ENCODE peak calls at places on chromosomes 11 and 22, in seven cellular contexts. One of them, this sample, is unnamed.

GRCh38 chr11:121376135-121376534 is 76.0 kb upstream of the SORL1 start:
- DNase-seq in H7: no peak
- DNase-seq in brain microvascular endothelial cell: no peak
- DNase-seq in naive thymus-derived CD4-positive, alpha-beta T cell: no peak
- DNase-seq in tibial nerve: no peak
- DNase-seq in mucosa of descending colon: no peak
- DNase-seq in stomach: no peak
- DNase-seq in this sample: no peak

GRCh38 chr11:57476883-57477506 is 16.7 kb downstream of the RTN4RL2 start:
- DNase-seq in H7: peak; percentile 90
- DNase-seq in mucosa of descending colon: no peak
- DNase-seq in naive thymus-derived CD4-positive, alpha-beta T cell: no peak
- DNase-seq in tibial nerve: no peak
- DNase-seq in brain microvascular endothelial cell: no peak
- DNase-seq in stomach: peak; percentile 68
- DNase-seq in this sample: no peak

GRCh38 chr11:120547871-120548681 is 36.5 kb downstream of the GRIK4 start:
- DNase-seq in tibial nerve: no peak
- DNase-seq in brain microvascular endothelial cell: peak; percentile 92
- DNase-seq in mucosa of descending colon: peak; percentile 78
- DNase-seq in naive thymus-derived CD4-positive, alpha-beta T cell: no peak
- DNase-seq in stomach: peak; percentile 70
- DNase-seq in H7: no peak
- DNase-seq in this sample: peak; percentile 90

GRCh38 chr11:119258180-119258579 is 52.0 kb downstream of the CBL start:
- DNase-seq in stomach: no peak
- DNase-seq in naive thymus-derived CD4-positive, alpha-beta T cell: peak; percentile 37
- DNase-seq in mucosa of descending colon: no peak
- DNase-seq in tibial nerve: no peak
- DNase-seq in brain microvascular endothelial cell: no peak
- DNase-seq in H7: no peak
- DNase-seq in this sample: no peak

GRCh38 chr11:82845336-82846036 is 54.7 kb downstream of the PRCP start:
- DNase-seq in brain microvascular endothelial cell: no peak
- DNase-seq in naive thymus-derived CD4-positive, alpha-beta T cell: no peak
- DNase-seq in H7: no peak
- DNase-seq in mucosa of descending colon: no peak
- DNase-seq in stomach: no peak
- DNase-seq in tibial nerve: no peak
- DNase-seq in this sample: no peak

GRCh38 chr11:98289592-98289991 is 731.2 kb upstream of the CNTN5 start:
- DNase-seq in stomach: no peak
- DNase-seq in brain microvascular endothelial cell: no peak
- DNase-seq in H7: no peak
- DNase-seq in tibial nerve: no peak
- DNase-seq in mucosa of descending colon: no peak
- DNase-seq in naive thymus-derived CD4-positive, alpha-beta T cell: no peak
- DNase-seq in this sample: no peak

GRCh38 chr11:36594316-36594989 is at the start of gene IFTAP:
- DNase-seq in naive thymus-derived CD4-positive, alpha-beta T cell: peak; percentile 34
- DNase-seq in stomach: peak; percentile 42
- DNase-seq in brain microvascular endothelial cell: peak; percentile 89
- DNase-seq in tibial nerve: peak; percentile 60
- DNase-seq in mucosa of descending colon: peak; percentile 47
- DNase-seq in H7: peak; percentile 71
- DNase-seq in this sample: peak; percentile 70

GRCh38 chr11:7486731-7487130 is 1.4 kb downstream of the OLFML1 start:
- DNase-seq in stomach: no peak
- DNase-seq in brain microvascular endothelial cell: no peak
- DNase-seq in naive thymus-derived CD4-positive, alpha-beta T cell: no peak
- DNase-seq in tibial nerve: no peak
- DNase-seq in H7: no peak
- DNase-seq in mucosa of descending colon: no peak
- DNase-seq in this sample: no peak

GRCh38 chr11:19648321-19648720 is 64.3 kb upstream of the NAV2 start:
- DNase-seq in stomach: no peak
- DNase-seq in tibial nerve: no peak
- DNase-seq in H7: no peak
- DNase-seq in brain microvascular endothelial cell: no peak
- DNase-seq in mucosa of descending colon: no peak
- DNase-seq in naive thymus-derived CD4-positive, alpha-beta T cell: no peak
- DNase-seq in this sample: no peak

GRCh38 chr11:27161071-27161470 is 120.5 kb downstream of the BBOX1 start:
- DNase-seq in H7: no peak
- DNase-seq in mucosa of descending colon: no peak
- DNase-seq in brain microvascular endothelial cell: peak; percentile 53
- DNase-seq in naive thymus-derived CD4-positive, alpha-beta T cell: no peak
- DNase-seq in tibial nerve: no peak
- DNase-seq in stomach: no peak
- DNase-seq in this sample: no peak

GRCh38 chr22:39238966-39239510 is 5.7 kb downstream of the PDGFB start:
- DNase-seq in H7: no peak
- DNase-seq in naive thymus-derived CD4-positive, alpha-beta T cell: no peak
- DNase-seq in mucosa of descending colon: no peak
- DNase-seq in tibial nerve: no peak
- DNase-seq in brain microvascular endothelial cell: no peak
- DNase-seq in stomach: no peak
- DNase-seq in this sample: no peak

DNA sequence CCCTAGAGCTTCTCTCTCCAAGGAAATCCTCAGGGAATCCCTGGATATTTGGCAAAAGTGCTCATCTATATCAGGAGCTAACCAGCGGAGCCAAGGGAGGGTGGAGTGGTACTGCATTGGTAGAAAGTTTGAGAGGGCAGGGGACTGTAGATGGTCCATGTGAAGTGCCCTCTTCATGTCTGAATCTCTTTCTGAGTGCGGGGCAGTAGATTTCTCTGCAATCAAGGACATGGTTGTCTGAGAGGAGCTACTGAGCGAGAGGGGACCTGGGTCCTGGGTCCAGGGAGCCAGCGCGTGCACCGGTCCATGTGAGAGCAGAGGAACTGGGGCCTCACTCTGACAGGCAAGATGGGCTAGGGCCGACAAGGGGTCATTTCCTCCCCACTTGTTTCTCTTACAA is 716 bp downstream of the DIXDC1 start:
- DNase-seq in brain microvascular endothelial cell: no peak
- DNase-seq in naive thymus-derived CD4-positive, alpha-beta T cell: no peak
- DNase-seq in stomach: no peak
- DNase-seq in mucosa of descending colon: no peak
- DNase-seq in H7: no peak
- DNase-seq in tibial nerve: no peak
- DNase-seq in this sample: no peak
- H3K4me3 ChIP-seq in brain microvascular endothelial cell: peak overlapping the region; percentile 71
- H3K4me3 ChIP-seq in naive thymus-derived CD4-positive, alpha-beta T cell: peak overlapping the region; percentile 74
- H3K4me3 ChIP-seq in stomach: peak overlapping the region; percentile 90
- H3K4me3 ChIP-seq in mucosa of descending colon: no peak overlapping the region
- H3K4me3 ChIP-seq in H7: peak overlapping the region; percentile 65
- H3K4me3 ChIP-seq in tibial nerve: peak overlapping the region; percentile 55
- H3K4me3 ChIP-seq in this sample: peak overlapping the region; percentile 52

GRCh38 chr11:34146411-34146810 is 41.0 kb downstream of the NAT10 start:
- DNase-seq in H7: no peak
- DNase-seq in tibial nerve: no peak
- DNase-seq in brain microvascular endothelial cell: no peak
- DNase-seq in naive thymus-derived CD4-positive, alpha-beta T cell: no peak
- DNase-seq in mucosa of descending colon: no peak
- DNase-seq in stomach: no peak
- DNase-seq in this sample: no peak

GRCh38 chr11:34143048-34143447 is 37.6 kb downstream of the NAT10 start:
- DNase-seq in brain microvascular endothelial cell: no peak
- DNase-seq in mucosa of descending colon: no peak
- DNase-seq in tibial nerve: no peak
- DNase-seq in H7: no peak
- DNase-seq in stomach: no peak
- DNase-seq in naive thymus-derived CD4-positive, alpha-beta T cell: no peak
- DNase-seq in this sample: no peak

GRCh38 chr11:34145847-34146381 is 40.5 kb downstream of the NAT10 start:
- DNase-seq in H7: no peak
- DNase-seq in brain microvascular endothelial cell: no peak
- DNase-seq in stomach: no peak
- DNase-seq in tibial nerve: no peak
- DNase-seq in mucosa of descending colon: no peak
- DNase-seq in naive thymus-derived CD4-positive, alpha-beta T cell: no peak
- DNase-seq in this sample: no peak

GRCh38 chr11:34146866-34147265 is 41.4 kb downstream of the NAT10 start:
- DNase-seq in H7: no peak
- DNase-seq in naive thymus-derived CD4-positive, alpha-beta T cell: no peak
- DNase-seq in tibial nerve: no peak
- DNase-seq in brain microvascular endothelial cell: no peak
- DNase-seq in mucosa of descending colon: no peak
- DNase-seq in stomach: no peak
- DNase-seq in this sample: no peak

GRCh38 chr11:34145073-34145472 is 39.6 kb downstream of the NAT10 start:
- DNase-seq in H7: no peak
- DNase-seq in tibial nerve: no peak
- DNase-seq in brain microvascular endothelial cell: no peak
- DNase-seq in stomach: no peak
- DNase-seq in mucosa of descending colon: no peak
- DNase-seq in naive thymus-derived CD4-positive, alpha-beta T cell: no peak
- DNase-seq in this sample: no peak
- H3K36me3 ChIP-seq in H7: peaks cover 59% of the 10 kb centered on the region
- H3K36me3 ChIP-seq in tibial nerve: peaks cover 32% of the 10 kb centered on the region
- H3K36me3 ChIP-seq in brain microvascular endothelial cell: peaks cover 85% of the 10 kb centered on the region
- H3K36me3 ChIP-seq in stomach: peaks cover 100% of the 10 kb centered on the region
- H3K36me3 ChIP-seq in mucosa of descending colon: peaks cover 7% of the 10 kb centered on the region
- H3K36me3 ChIP-seq in naive thymus-derived CD4-positive, alpha-beta T cell: peaks cover 49% of the 10 kb centered on the region
- H3K36me3 ChIP-seq in this sample: peaks cover 30% of the 10 kb centered on the region

DNA sequence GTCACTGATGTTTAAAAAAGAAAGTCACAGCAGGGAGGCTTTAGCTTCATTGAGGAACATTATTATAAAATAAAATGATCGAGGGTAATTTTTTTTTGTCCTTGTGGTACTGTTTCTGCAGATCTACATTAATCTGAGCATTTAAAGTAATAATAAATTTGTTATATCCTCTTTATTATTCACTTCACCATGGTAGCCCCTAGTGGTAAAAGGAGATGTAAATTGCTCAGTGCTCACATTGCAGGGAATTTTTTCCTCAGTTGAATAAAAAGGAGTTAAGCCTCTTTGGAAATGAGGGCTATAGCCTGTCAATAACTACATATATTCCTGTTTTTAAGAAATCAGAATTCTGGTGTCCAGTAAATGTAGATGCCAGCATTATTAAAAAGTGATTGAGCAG is 99.7 kb upstream of the VPREB1 start:
- DNase-seq in naive thymus-derived CD4-positive, alpha-beta T cell: no peak
- DNase-seq in brain microvascular endothelial cell: no peak
- DNase-seq in mucosa of descending colon: no peak
- DNase-seq in stomach: no peak
- DNase-seq in H7: no peak
- DNase-seq in tibial nerve: no peak
- DNase-seq in this sample: no peak
- H3K4me3 ChIP-seq in naive thymus-derived CD4-positive, alpha-beta T cell: no peak overlapping the region
- H3K4me3 ChIP-seq in brain microvascular endothelial cell: no peak overlapping the region
- H3K4me3 ChIP-seq in mucosa of descending colon: no peak overlapping the region
- H3K4me3 ChIP-seq in stomach: no peak overlapping the region
- H3K4me3 ChIP-seq in H7: no peak overlapping the region
- H3K4me3 ChIP-seq in tibial nerve: no peak overlapping the region
- H3K4me3 ChIP-seq in this sample: no peak overlapping the region

GRCh38 chr11:71498091-71498490 is 29.0 kb upstream of the KRTAP5-7 start:
- DNase-seq in naive thymus-derived CD4-positive, alpha-beta T cell: no peak
- DNase-seq in mucosa of descending colon: no peak
- DNase-seq in tibial nerve: no peak
- DNase-seq in H7: no peak
- DNase-seq in stomach: peak; percentile 23
- DNase-seq in brain microvascular endothelial cell: no peak
- DNase-seq in this sample: no peak
- H3K36me3 ChIP-seq in naive thymus-derived CD4-positive, alpha-beta T cell: peaks cover 13% of the 10 kb centered on the region
- H3K36me3 ChIP-seq in mucosa of descending colon: peaks cover 6% of the 10 kb centered on the region
- H3K36me3 ChIP-seq in tibial nerve: peaks cover 23% of the 10 kb centered on the region
- H3K36me3 ChIP-seq in H7: no peaks in the 10 kb centered on the region
- H3K36me3 ChIP-seq in stomach: peaks cover 96% of the 10 kb centered on the region
- H3K36me3 ChIP-seq in brain microvascular endothelial cell: peaks cover 31% of the 10 kb centered on the region
- H3K36me3 ChIP-seq in this sample: peaks cover 38% of the 10 kb centered on the region

GRCh38 chr11:65417702-65418430 is 4.7 kb upstream of the NEAT1 start:
- DNase-seq in stomach: peak; percentile 50
- DNase-seq in naive thymus-derived CD4-positive, alpha-beta T cell: peak; percentile 50
- DNase-seq in H7: no peak
- DNase-seq in tibial nerve: peak; percentile 40
- DNase-seq in mucosa of descending colon: peak; percentile 80
- DNase-seq in brain microvascular endothelial cell: no peak
- DNase-seq in this sample: no peak

GRCh38 chr11:65417221-65417701 is 5.3 kb upstream of the NEAT1 start:
- DNase-seq in stomach: peak; percentile 44
- DNase-seq in brain microvascular endothelial cell: no peak
- DNase-seq in tibial nerve: peak; percentile 48
- DNase-seq in naive thymus-derived CD4-positive, alpha-beta T cell: peak; percentile 31
- DNase-seq in mucosa of descending colon: peak; percentile 82
- DNase-seq in H7: peak; percentile 66
- DNase-seq in this sample: no peak

GRCh38 chr11:65418681-65419459 is 3.7 kb upstream of the NEAT1 start:
- DNase-seq in mucosa of descending colon: peak; percentile 99
- DNase-seq in brain microvascular endothelial cell: peak; percentile 93
- DNase-seq in stomach: peak; percentile 96
- DNase-seq in naive thymus-derived CD4-positive, alpha-beta T cell: peak; percentile 43
- DNase-seq in H7: peak; percentile 94
- DNase-seq in tibial nerve: peak; percentile 97
- DNase-seq in this sample: peak; percentile 92

GRCh38 chr11:65419460-65419772 is 3.2 kb upstream of the NEAT1 start:
- DNase-seq in H7: no peak
- DNase-seq in naive thymus-derived CD4-positive, alpha-beta T cell: no peak
- DNase-seq in mucosa of descending colon: no peak
- DNase-seq in stomach: no peak
- DNase-seq in tibial nerve: peak; percentile 31
- DNase-seq in brain microvascular endothelial cell: no peak
- DNase-seq in this sample: no peak

DNA sequence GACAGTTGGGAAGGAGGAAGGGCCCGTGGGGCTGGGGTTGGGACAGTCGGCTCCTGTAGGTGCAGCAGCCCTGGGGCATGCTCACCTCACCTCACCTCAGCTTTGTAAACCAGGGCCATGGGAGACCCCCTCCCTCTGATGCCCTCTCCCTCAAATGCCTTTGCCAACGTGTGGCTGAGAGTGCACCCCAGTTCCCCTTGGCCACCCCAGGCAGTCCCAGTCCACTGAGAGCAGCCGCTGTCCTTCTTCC is 4.2 kb upstream of the NEAT1 start:
- DNase-seq in tibial nerve: no peak
- DNase-seq in stomach: no peak
- DNase-seq in H7: peak; percentile 85
- DNase-seq in naive thymus-derived CD4-positive, alpha-beta T cell: no peak
- DNase-seq in mucosa of descending colon: no peak
- DNase-seq in brain microvascular endothelial cell: no peak
- DNase-seq in this sample: no peak
- H3K4me3 ChIP-seq in tibial nerve: peak overlapping the region; percentile 30
- H3K4me3 ChIP-seq in stomach: peak overlapping the region; percentile 36
- H3K4me3 ChIP-seq in H7: peak overlapping the region; percentile 8
- H3K4me3 ChIP-seq in naive thymus-derived CD4-positive, alpha-beta T cell: peak overlapping the region; percentile 82
- H3K4me3 ChIP-seq in mucosa of descending colon: no peak overlapping the region
- H3K4me3 ChIP-seq in brain microvascular endothelial cell: no peak overlapping the region
- H3K4me3 ChIP-seq in this sample: peak overlapping the region; percentile 20

GRCh38 chr11:124844664-124845079 is 20.6 kb upstream of the ROBO3 start:
- DNase-seq in stomach: no peak
- DNase-seq in brain microvascular endothelial cell: no peak
- DNase-seq in H7: peak; percentile 34
- DNase-seq in tibial nerve: no peak
- DNase-seq in mucosa of descending colon: no peak
- DNase-seq in naive thymus-derived CD4-positive, alpha-beta T cell: no peak
- DNase-seq in this sample: no peak
- H3K36me3 ChIP-seq in stomach: no peaks in the 10 kb centered on the region
- H3K36me3 ChIP-seq in brain microvascular endothelial cell: no peaks in the 10 kb centered on the region
- H3K36me3 ChIP-seq in H7: no peaks in the 10 kb centered on the region
- H3K36me3 ChIP-seq in tibial nerve: no peaks in the 10 kb centered on the region
- H3K36me3 ChIP-seq in mucosa of descending colon: no peaks in the 10 kb centered on the region
- H3K36me3 ChIP-seq in naive thymus-derived CD4-positive, alpha-beta T cell: no peaks in the 10 kb centered on the region
- H3K36me3 ChIP-seq in this sample: no peaks in the 10 kb centered on the region

This sample was measured in BJ.